ENCODE peak calls at places on chromosomes 11 and 22, in nine cellular contexts. P is neural progenitor cell, C is lung, R is heart left ventricle, I is kidney, W is fibroblast of mammary gland, V is fibroblast of the aortic adventitia, S is dorsolateral prefrontal cortex, G is cardiac muscle cell. L is an unnamed sample.

GRCh38 chr22:22911327-22912134 is 23.9 kb downstream of the IGLL5 start:
- DNase-seq in P (no peak), C (no peak), R (no peak), I (peak; percentile 34), W (no peak), V (no peak), S (no peak), G (no peak), L (no peak)

GRCh38 chr11:102573851-102574250 is 43.3 kb upstream of the MMP7 start:
- DNase-seq in P (no peak), C (no peak), R (no peak), I (no peak), W (peak; percentile 42), V (no peak), S (no peak), G (no peak), L (no peak)

GRCh38 chr11:46333129-46333947 is 13.9 kb upstream of the DGKZ start:
- DNase-seq in P (peak; percentile 61), C (no peak), R (no peak), I (no peak), W (no peak), V (no peak), S (no peak), G (no peak), L (no peak)

GRCh38 chr11:81756864-81757595 is 976.6 kb downstream of the FAM181B start:
- DNase-seq in P (no peak), C (no peak), R (no peak), I (no peak), W (no peak), V (no peak), S (no peak), G (no peak), L (no peak)

GRCh38 chr22:37284807-37285355 is 2.6 kb downstream of the CYTH4 start:
- DNase-seq in P (no peak), C (peak; percentile 67), R (peak; percentile 62), I (no peak), W (no peak), V (no peak), S (peak; percentile 38), G (peak; percentile 39), L (peak; percentile 79)

GRCh38 chr11:63641727-63642126 is 27.5 kb upstream of the PLAAT3 start:
- DNase-seq in P (no peak), C (no peak), R (no peak), I (no peak), W (peak; percentile 37), V (peak; percentile 59), S (no peak), G (no peak), L (no peak)

GRCh38 chr11:69567951-69568808 is 72.8 kb upstream of the CCND1 start:
- DNase-seq in P (no peak), C (no peak), R (no peak), I (no peak), W (no peak), V (no peak), S (no peak), G (no peak), L (no peak)

GRCh38 chr22:23306438-23306921 is 126.2 kb downstream of the BCR start:
- DNase-seq in P (no peak), C (no peak), R (peak; percentile 65), I (peak; percentile 87), W (peak; percentile 63), V (peak; percentile 66), S (no peak), G (no peak), L (no peak)

GRCh38 chr11:75169101-75169885 is 18.4 kb downstream of the SLCO2B1 start:
- DNase-seq in P (no peak), C (no peak), R (no peak), I (no peak), W (no peak), V (no peak), S (no peak), G (no peak), L (no peak)

GRCh38 chr22:45151503-45151902 is 12.2 kb upstream of the NUP50 start:
- DNase-seq in P (no peak), C (no peak), R (no peak), I (no peak), W (no peak), V (no peak), S (no peak), G (no peak), L (no peak)

GRCh38 chr11:127275771-127276170 is 275.2 kb upstream of the KIRREL3 start:
- DNase-seq in P (no peak), C (no peak), R (no peak), I (no peak), W (no peak), V (no peak), S (no peak), G (no peak), L (no peak)

GRCh38 chr22:24156146-24156914 is 25.0 kb upstream of the SUSD2 start:
- DNase-seq in P (peak; percentile 71), C (no peak), R (no peak), I (no peak), W (peak; percentile 48), V (peak; percentile 32), S (peak; percentile 57), G (peak; percentile 72), L (peak; percentile 69)

GRCh38 chr22:31083923-31084810 is 3.0 kb downstream of the SMTN start:
- DNase-seq in P (no peak), C (no peak), R (peak; percentile 31), I (no peak), W (no peak), V (no peak), S (no peak), G (no peak), L (no peak)

GRCh38 chr22:31083377-31083768 is 2.3 kb downstream of the SMTN start:
- DNase-seq in P (no peak), C (no peak), R (no peak), I (peak; percentile 80), W (no peak), V (no peak), S (no peak), G (no peak), L (peak; percentile 70)

GRCh38 chr22:31081963-31082605 is 966 bp downstream of the SMTN start:
- DNase-seq in P (no peak), C (no peak), R (no peak), I (no peak), W (peak; percentile 73), V (peak; percentile 51), S (no peak), G (no peak), L (no peak)

GRCh38 chr22:31080848-31081649 is at the start of gene SMTN:
- DNase-seq in P (peak; percentile 97), C (peak; percentile 93), R (peak; percentile 94), I (peak; percentile 97), W (peak; percentile 81), V (peak; percentile 83), S (peak; percentile 68), G (peak; percentile 97), L (peak; percentile 95)

DNA sequence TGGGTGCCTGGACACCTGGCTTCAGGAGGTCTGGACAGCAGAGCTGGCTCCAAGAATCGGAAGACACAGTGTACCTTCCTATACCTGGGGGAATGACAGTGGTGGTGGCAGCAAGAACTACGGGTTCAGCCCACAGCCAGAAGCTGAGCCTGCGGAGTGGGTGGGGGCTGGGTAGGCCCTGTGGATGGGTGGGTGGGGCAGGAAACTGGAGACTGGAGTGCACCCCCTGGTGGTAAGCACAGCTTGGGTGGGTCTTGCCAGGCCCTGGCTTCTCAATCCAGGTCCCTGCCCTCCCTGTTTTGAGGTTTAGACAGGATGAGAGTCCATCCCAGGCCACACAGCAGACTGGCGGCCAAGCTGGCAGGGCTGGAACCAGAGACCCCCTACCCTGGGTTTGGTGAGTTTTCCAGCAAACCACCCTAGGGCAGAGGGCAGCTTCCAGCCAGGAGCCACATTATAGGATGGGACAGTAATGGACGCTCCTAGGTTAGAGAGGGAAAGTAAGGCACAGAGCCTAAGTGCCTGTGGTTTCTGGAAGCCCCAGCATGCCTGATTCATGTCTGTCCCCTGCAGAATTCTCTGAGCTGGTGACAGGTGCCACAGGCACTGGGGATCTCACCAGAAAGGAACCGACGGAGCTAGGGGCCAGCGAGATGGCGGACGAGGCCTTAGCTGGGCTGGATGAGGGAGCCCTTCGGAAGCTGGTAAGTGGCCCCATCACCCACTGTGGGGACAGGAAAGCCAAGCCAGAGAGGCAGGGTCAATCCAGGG is 1.7 kb downstream of the SMTN start:
- DNase-seq in P (peak; percentile 45), C (peak; percentile 61), R (peak; percentile 86), I (peak; percentile 87), W (peak; percentile 77), V (peak; percentile 75), S (no peak), G (peak; percentile 61), L (peak; percentile 86)
- TF ChIP-seq CTCF in P (peak; percentile 47), C (peak; percentile 6), R (peak; percentile 77), I (peak; percentile 27), W (peak; percentile 67), V (peak; percentile 74), S (peak; percentile 37), G (peak; percentile 68), L (peak; percentile 62)

GRCh38 chr11:57460017-57460755 is at the start of gene RTN4RL2:
- DNase-seq in P (peak; percentile 91), C (peak; percentile 45), R (peak; percentile 54), I (peak; percentile 78), W (peak; percentile 57), V (peak; percentile 26), S (peak; percentile 52), G (peak; percentile 67), L (peak; percentile 35)
- H3K4me3 ChIP-seq in P (peak within 1 kb of the TSS; percentile 66), C (peak within 1 kb of the TSS; percentile 12), R (peak within 1 kb of the TSS; percentile 58), I (peak within 1 kb of the TSS; percentile 54), W (peak within 1 kb of the TSS; percentile 38), V (peak within 1 kb of the TSS; percentile 57), S (peak within 1 kb of the TSS; percentile 58), G (peak within 1 kb of the TSS; percentile 38), L (no peak within 1 kb of the TSS)

GRCh38 chr22:49763138-49763537 is 64.5 kb downstream of the BRD1 start:
- DNase-seq in P (no peak), C (no peak), R (no peak), I (peak; percentile 4), W (no peak), V (no peak), S (no peak), G (no peak), L (no peak)
- TF ChIP-seq CTCF in P (no peak), C (no peak), R (no peak), I (no peak), W (no peak), V (no peak), S (no peak), G (no peak), L (no peak)

GRCh38 chr11:112539741-112540140 is 279.1 kb upstream of the PLET1 start:
- DNase-seq in P (no peak), C (no peak), R (no peak), I (no peak), W (no peak), V (no peak), S (no peak), G (no peak), L (no peak)

GRCh38 chr11:112538529-112538928 is 277.9 kb upstream of the PLET1 start:
- DNase-seq in P (no peak), C (no peak), R (no peak), I (no peak), W (no peak), V (no peak), S (no peak), G (no peak), L (no peak)

GRCh38 chr11:112540261-112540660 is 279.6 kb upstream of the PLET1 start:
- DNase-seq in P (no peak), C (no peak), R (no peak), I (no peak), W (no peak), V (no peak), S (no peak), G (no peak), L (no peak)

GRCh38 chr11:112537846-112538330 is 277.2 kb upstream of the PLET1 start:
- DNase-seq in P (no peak), C (no peak), R (no peak), I (no peak), W (no peak), V (no peak), S (no peak), G (no peak), L (no peak)

GRCh38 chr11:112539165-112539564 is 278.5 kb upstream of the PLET1 start:
- DNase-seq in P (no peak), C (no peak), R (no peak), I (no peak), W (no peak), V (no peak), S (no peak), G (no peak), L (no peak)
- H3K4me3 ChIP-seq in P (no peak overlapping the region), C (no peak overlapping the region), R (no peak overlapping the region), I (no peak overlapping the region), W (no peak overlapping the region), V (no peak overlapping the region), S (no peak overlapping the region), G (no peak overlapping the region), L (no peak overlapping the region)

L was measured in mucosa of descending colon.